ENCODE peak calls at places on chromosomes 11 and 22, in eight cellular contexts. One of them, this sample, is unnamed.

GRCh38 chr11:47083913-47084312 is 92.8 kb downstream of the ARFGAP2 start:
- DNase-seq in cardiac muscle cell: no peak
- DNase-seq in neural progenitor cell: no peak
- DNase-seq in CD4-positive, alpha-beta T cell: no peak
- DNase-seq in gastrocnemius medialis: no peak
- DNase-seq in lower leg skin: no peak
- DNase-seq in astrocyte of the spinal cord: peak
- DNase-seq in Calu3: no peak
- DNase-seq in this sample: no peak

GRCh38 chr11:665062-665706 is 28.1 kb downstream of the DRD4 start:
- DNase-seq in cardiac muscle cell: no peak
- DNase-seq in neural progenitor cell: no peak
- DNase-seq in CD4-positive, alpha-beta T cell: no peak
- DNase-seq in gastrocnemius medialis: no peak
- DNase-seq in lower leg skin: no peak
- DNase-seq in astrocyte of the spinal cord: no peak
- DNase-seq in Calu3: no peak
- DNase-seq in this sample: no peak

GRCh38 chr11:117582491-117582890 is 214.5 kb downstream of the DSCAML1 start:
- DNase-seq in cardiac muscle cell: no peak
- DNase-seq in neural progenitor cell: no peak
- DNase-seq in CD4-positive, alpha-beta T cell: no peak
- DNase-seq in gastrocnemius medialis: no peak
- DNase-seq in lower leg skin: no peak
- DNase-seq in astrocyte of the spinal cord: no peak
- DNase-seq in Calu3: no peak
- DNase-seq in this sample: no peak

GRCh38 chr11:42407379-42407778 is 904.4 kb upstream of the API5 start:
- DNase-seq in cardiac muscle cell: peak
- DNase-seq in neural progenitor cell: peak
- DNase-seq in CD4-positive, alpha-beta T cell: no peak
- DNase-seq in gastrocnemius medialis: no peak
- DNase-seq in lower leg skin: no peak
- DNase-seq in astrocyte of the spinal cord: no peak
- DNase-seq in Calu3: no peak
- DNase-seq in this sample: no peak

GRCh38 chr11:66068923-66069714 is 953 bp upstream of the PACS1 start:
- DNase-seq in cardiac muscle cell: peak
- DNase-seq in neural progenitor cell: no peak
- DNase-seq in CD4-positive, alpha-beta T cell: no peak
- DNase-seq in gastrocnemius medialis: peak
- DNase-seq in lower leg skin: peak
- DNase-seq in astrocyte of the spinal cord: peak
- DNase-seq in Calu3: peak
- DNase-seq in this sample: peak

GRCh38 chr11:17954395-17955252 is 58.2 kb downstream of the SERGEF start:
- DNase-seq in cardiac muscle cell: peak
- DNase-seq in neural progenitor cell: no peak
- DNase-seq in CD4-positive, alpha-beta T cell: no peak
- DNase-seq in gastrocnemius medialis: peak
- DNase-seq in lower leg skin: no peak
- DNase-seq in astrocyte of the spinal cord: peak
- DNase-seq in Calu3: no peak
- DNase-seq in this sample: no peak

GRCh38 chr11:104682241-104682640 is 216.0 kb downstream of the CASP12 start:
- DNase-seq in cardiac muscle cell: no peak
- DNase-seq in neural progenitor cell: no peak
- DNase-seq in CD4-positive, alpha-beta T cell: no peak
- DNase-seq in gastrocnemius medialis: no peak
- DNase-seq in lower leg skin: no peak
- DNase-seq in astrocyte of the spinal cord: no peak
- DNase-seq in Calu3: no peak
- DNase-seq in this sample: no peak

GRCh38 chr22:45552580-45553332 is 50.1 kb downstream of the FBLN1 start:
- DNase-seq in cardiac muscle cell: no peak
- DNase-seq in neural progenitor cell: peak
- DNase-seq in CD4-positive, alpha-beta T cell: no peak
- DNase-seq in gastrocnemius medialis: no peak
- DNase-seq in lower leg skin: no peak
- DNase-seq in astrocyte of the spinal cord: peak
- DNase-seq in Calu3: no peak
- DNase-seq in this sample: no peak

GRCh38 chr11:118238397-118238796 is 13.6 kb upstream of the JAML start:
- DNase-seq in cardiac muscle cell: no peak
- DNase-seq in neural progenitor cell: no peak
- DNase-seq in CD4-positive, alpha-beta T cell: no peak
- DNase-seq in gastrocnemius medialis: no peak
- DNase-seq in lower leg skin: no peak
- DNase-seq in astrocyte of the spinal cord: no peak
- DNase-seq in Calu3: no peak
- DNase-seq in this sample: no peak

GRCh38 chr11:58837707-58838388 is 6.7 kb downstream of the GLYATL2 start:
- DNase-seq in cardiac muscle cell: no peak
- DNase-seq in neural progenitor cell: no peak
- DNase-seq in CD4-positive, alpha-beta T cell: no peak
- DNase-seq in gastrocnemius medialis: no peak
- DNase-seq in lower leg skin: no peak
- DNase-seq in astrocyte of the spinal cord: no peak
- DNase-seq in Calu3: no peak
- DNase-seq in this sample: no peak

GRCh38 chr22:28015056-28015445 is 96.0 kb upstream of the PITPNB start:
- DNase-seq in cardiac muscle cell: no peak
- DNase-seq in neural progenitor cell: no peak
- DNase-seq in CD4-positive, alpha-beta T cell: no peak
- DNase-seq in gastrocnemius medialis: no peak
- DNase-seq in lower leg skin: no peak
- DNase-seq in astrocyte of the spinal cord: no peak
- DNase-seq in Calu3: no peak
- DNase-seq in this sample: no peak

GRCh38 chr11:27563201-27563600 is 56.6 kb upstream of the LIN7C start:
- DNase-seq in cardiac muscle cell: no peak
- DNase-seq in neural progenitor cell: no peak
- DNase-seq in CD4-positive, alpha-beta T cell: no peak
- DNase-seq in gastrocnemius medialis: no peak
- DNase-seq in lower leg skin: no peak
- DNase-seq in astrocyte of the spinal cord: peak
- DNase-seq in Calu3: no peak
- DNase-seq in this sample: no peak

GRCh38 chr11:127055240-127055639 is 54.7 kb upstream of the KIRREL3 start:
- DNase-seq in cardiac muscle cell: no peak
- DNase-seq in neural progenitor cell: no peak
- DNase-seq in CD4-positive, alpha-beta T cell: no peak
- DNase-seq in gastrocnemius medialis: no peak
- DNase-seq in lower leg skin: no peak
- DNase-seq in astrocyte of the spinal cord: no peak
- DNase-seq in Calu3: no peak
- DNase-seq in this sample: no peak

GRCh38 chr22:49833340-49834007 is 5.8 kb upstream of the BRD1 start:
- DNase-seq in cardiac muscle cell: no peak
- DNase-seq in neural progenitor cell: no peak
- DNase-seq in CD4-positive, alpha-beta T cell: no peak
- DNase-seq in gastrocnemius medialis: no peak
- DNase-seq in lower leg skin: no peak
- DNase-seq in astrocyte of the spinal cord: no peak
- DNase-seq in Calu3: peak
- DNase-seq in this sample: no peak

GRCh38 chr11:63768232-63769043 is at the start of gene ZFTA:
- DNase-seq in cardiac muscle cell: peak
- DNase-seq in neural progenitor cell: peak
- DNase-seq in CD4-positive, alpha-beta T cell: peak
- DNase-seq in gastrocnemius medialis: no peak
- DNase-seq in lower leg skin: no peak
- DNase-seq in astrocyte of the spinal cord: peak
- DNase-seq in Calu3: peak
- DNase-seq in this sample: peak

GRCh38 chr22:39712938-39713525 is 142.5 kb downstream of the CACNA1I start:
- DNase-seq in cardiac muscle cell: no peak
- DNase-seq in neural progenitor cell: peak
- DNase-seq in CD4-positive, alpha-beta T cell: no peak
- DNase-seq in gastrocnemius medialis: no peak
- DNase-seq in lower leg skin: no peak
- DNase-seq in astrocyte of the spinal cord: no peak
- DNase-seq in Calu3: no peak
- DNase-seq in this sample: no peak

GRCh38 chr11:40161855-40162410 is 1297.5 kb downstream of the LRRC4C start:
- DNase-seq in cardiac muscle cell: no peak
- DNase-seq in neural progenitor cell: no peak
- DNase-seq in CD4-positive, alpha-beta T cell: no peak
- DNase-seq in gastrocnemius medialis: no peak
- DNase-seq in lower leg skin: no peak
- DNase-seq in astrocyte of the spinal cord: no peak
- DNase-seq in Calu3: no peak
- DNase-seq in this sample: no peak

GRCh38 chr11:14655435-14655834 is 11.8 kb downstream of the PDE3B start:
- DNase-seq in cardiac muscle cell: no peak
- DNase-seq in neural progenitor cell: no peak
- DNase-seq in CD4-positive, alpha-beta T cell: no peak
- DNase-seq in gastrocnemius medialis: no peak
- DNase-seq in lower leg skin: no peak
- DNase-seq in astrocyte of the spinal cord: no peak
- DNase-seq in Calu3: no peak
- DNase-seq in this sample: no peak

GRCh38 chr22:49586873-49587272 is 240.8 kb downstream of the BRD1 start:
- DNase-seq in cardiac muscle cell: no peak
- DNase-seq in neural progenitor cell: no peak
- DNase-seq in CD4-positive, alpha-beta T cell: no peak
- DNase-seq in gastrocnemius medialis: no peak
- DNase-seq in lower leg skin: no peak
- DNase-seq in astrocyte of the spinal cord: no peak
- DNase-seq in Calu3: no peak
- DNase-seq in this sample: no peak

GRCh38 chr11:1939006-1939626 is 8.0 kb upstream of the MRPL23 start:
- DNase-seq in cardiac muscle cell: no peak
- DNase-seq in neural progenitor cell: no peak
- DNase-seq in CD4-positive, alpha-beta T cell: no peak
- DNase-seq in gastrocnemius medialis: peak
- DNase-seq in lower leg skin: no peak
- DNase-seq in astrocyte of the spinal cord: no peak
- DNase-seq in Calu3: no peak
- DNase-seq in this sample: no peak

GRCh38 chr11:111379500-111380136 is 543 bp upstream of the POU2AF1 start:
- DNase-seq in cardiac muscle cell: no peak
- DNase-seq in neural progenitor cell: no peak
- DNase-seq in CD4-positive, alpha-beta T cell: no peak
- DNase-seq in gastrocnemius medialis: no peak
- DNase-seq in lower leg skin: no peak
- DNase-seq in astrocyte of the spinal cord: no peak
- DNase-seq in Calu3: no peak
- DNase-seq in this sample: no peak

GRCh38 chr11:117239295-117239694 is 6.8 kb downstream of the RNF214 start:
- DNase-seq in cardiac muscle cell: no peak
- DNase-seq in neural progenitor cell: no peak
- DNase-seq in CD4-positive, alpha-beta T cell: no peak
- DNase-seq in gastrocnemius medialis: no peak
- DNase-seq in lower leg skin: no peak
- DNase-seq in astrocyte of the spinal cord: peak
- DNase-seq in Calu3: no peak
- DNase-seq in this sample: no peak

GRCh38 chr11:122756417-122756816 is 81.9 kb upstream of the CRTAM start:
- DNase-seq in cardiac muscle cell: no peak
- DNase-seq in neural progenitor cell: no peak
- DNase-seq in CD4-positive, alpha-beta T cell: peak
- DNase-seq in gastrocnemius medialis: peak
- DNase-seq in lower leg skin: peak
- DNase-seq in astrocyte of the spinal cord: no peak
- DNase-seq in Calu3: no peak
- DNase-seq in this sample: no peak
- TF ChIP-seq CTCF in cardiac muscle cell: no peak
- TF ChIP-seq CTCF in neural progenitor cell: no peak
- TF ChIP-seq CTCF in CD4-positive, alpha-beta T cell: peak
- TF ChIP-seq CTCF in gastrocnemius medialis: no peak
- TF ChIP-seq CTCF in lower leg skin: no peak
- TF ChIP-seq CTCF in astrocyte of the spinal cord: no peak
- TF ChIP-seq CTCF in Calu3: no peak
- TF ChIP-seq CTCF in this sample: peak

DNA sequence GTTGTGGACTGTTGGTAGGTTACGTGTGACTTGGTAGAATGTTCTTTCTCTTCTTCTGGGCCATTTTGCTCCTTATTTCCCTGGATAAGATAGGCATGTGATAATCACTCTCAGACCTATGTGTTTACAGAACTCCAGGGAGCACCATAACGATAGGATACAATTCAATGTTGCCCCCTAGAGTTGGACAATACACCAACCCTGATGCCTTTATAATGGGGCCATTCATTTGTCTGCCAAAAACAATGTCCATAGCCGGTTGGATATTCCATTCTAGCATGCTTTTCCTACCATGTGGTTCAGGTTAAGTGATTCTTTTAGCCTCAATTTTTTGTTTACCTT is 60.5 kb downstream of the APIP start:
- DNase-seq in cardiac muscle cell: no peak
- DNase-seq in neural progenitor cell: no peak
- DNase-seq in CD4-positive, alpha-beta T cell: no peak
- DNase-seq in gastrocnemius medialis: no peak
- DNase-seq in lower leg skin: no peak
- DNase-seq in astrocyte of the spinal cord: no peak
- DNase-seq in Calu3: no peak
- DNase-seq in this sample: no peak
- TF ChIP-seq CTCF in cardiac muscle cell: no peak
- TF ChIP-seq CTCF in neural progenitor cell: no peak
- TF ChIP-seq CTCF in CD4-positive, alpha-beta T cell: no peak
- TF ChIP-seq CTCF in gastrocnemius medialis: no peak
- TF ChIP-seq CTCF in lower leg skin: no peak
- TF ChIP-seq CTCF in astrocyte of the spinal cord: no peak
- TF ChIP-seq CTCF in Calu3: no peak
- TF ChIP-seq CTCF in this sample: peak

DNA sequence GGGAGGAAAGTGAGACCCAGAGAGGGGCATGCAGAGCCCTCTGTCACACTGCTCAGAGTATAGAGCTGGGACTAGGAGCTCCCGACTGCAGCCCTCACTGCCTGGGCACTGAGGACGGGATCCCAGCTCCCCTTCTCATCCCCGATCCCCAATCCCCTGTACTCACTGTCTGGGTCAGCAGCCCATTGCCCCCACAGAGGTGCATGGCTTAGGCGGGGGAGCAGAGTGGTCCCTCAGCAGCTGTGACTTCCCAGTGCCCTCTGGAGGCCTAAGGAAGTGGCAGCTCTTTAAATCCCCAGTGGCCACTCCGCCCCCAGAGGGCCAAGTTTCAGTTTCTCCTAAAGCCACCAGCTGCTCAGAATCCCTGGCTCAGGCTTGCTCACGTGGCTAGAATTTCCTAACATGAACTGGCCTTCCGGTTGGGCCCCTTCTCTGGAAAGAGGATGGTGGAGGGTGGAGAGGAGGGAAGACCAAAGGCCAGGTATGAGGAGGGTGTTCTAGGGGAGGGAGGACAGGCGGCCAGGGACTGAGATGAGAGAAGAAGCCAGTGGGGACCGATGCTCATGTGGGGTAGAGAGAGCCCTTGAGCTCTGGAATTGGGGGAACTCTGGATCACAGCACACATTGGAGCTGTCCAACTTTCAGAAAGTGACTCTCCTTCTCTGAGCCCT is at the start of gene BATF2:
- DNase-seq in cardiac muscle cell: peak
- DNase-seq in neural progenitor cell: peak
- DNase-seq in CD4-positive, alpha-beta T cell: no peak
- DNase-seq in gastrocnemius medialis: peak
- DNase-seq in lower leg skin: peak
- DNase-seq in astrocyte of the spinal cord: peak
- DNase-seq in Calu3: peak
- DNase-seq in this sample: no peak
- TF ChIP-seq CTCF in cardiac muscle cell: peak
- TF ChIP-seq CTCF in neural progenitor cell: peak
- TF ChIP-seq CTCF in CD4-positive, alpha-beta T cell: no peak
- TF ChIP-seq CTCF in gastrocnemius medialis: peak
- TF ChIP-seq CTCF in lower leg skin: no peak
- TF ChIP-seq CTCF in astrocyte of the spinal cord: peak
- TF ChIP-seq CTCF in Calu3: no peak
- TF ChIP-seq CTCF in this sample: peak

GRCh38 chr11:103609117-103610066 is 427.0 kb upstream of the DDI1 start:
- DNase-seq in cardiac muscle cell: no peak
- DNase-seq in neural progenitor cell: no peak
- DNase-seq in CD4-positive, alpha-beta T cell: no peak
- DNase-seq in gastrocnemius medialis: no peak
- DNase-seq in lower leg skin: no peak
- DNase-seq in astrocyte of the spinal cord: peak
- DNase-seq in Calu3: peak
- DNase-seq in this sample: no peak
- TF ChIP-seq CTCF in cardiac muscle cell: peak
- TF ChIP-seq CTCF in neural progenitor cell: peak
- TF ChIP-seq CTCF in CD4-positive, alpha-beta T cell: no peak
- TF ChIP-seq CTCF in gastrocnemius medialis: no peak
- TF ChIP-seq CTCF in lower leg skin: no peak
- TF ChIP-seq CTCF in astrocyte of the spinal cord: peak
- TF ChIP-seq CTCF in Calu3: peak
- TF ChIP-seq CTCF in this sample: peak

This sample was measured in GM06990.